ENCODE peak calls at places on chromosomes 12 and 14, in four cellular contexts. One of them, this sample, is unnamed. For H3K4me1, the result is how much of the 10 kb centered on the place peaks cover.

GRCh38 chr12:65695077-65695865 is 129.0 kb upstream of the HMGA2 start:
- DNase-seq in Peyer's patch: peak
- DNase-seq in IMR-90: peak
- DNase-seq in H1: no peak
- DNase-seq in this sample: peak

GRCh38 chr12:6538420-6539275 is 4.3 kb downstream of the GAPDH start:
- DNase-seq in H1: no peak
- DNase-seq in Peyer's patch: no peak
- DNase-seq in IMR-90: peak
- DNase-seq in this sample: no peak

GRCh38 chr12:5723071-5723470 is 222.0 kb downstream of the ANO2 start:
- DNase-seq in Peyer's patch: no peak
- DNase-seq in H1: no peak
- DNase-seq in IMR-90: no peak
- DNase-seq in this sample: no peak

GRCh38 chr12:23621910-23622309 is 327.6 kb downstream of the SOX5 start:
- DNase-seq in H1: no peak
- DNase-seq in Peyer's patch: no peak
- DNase-seq in IMR-90: no peak
- DNase-seq in this sample: no peak

GRCh38 chr14:56268653-56269052 is 150.4 kb downstream of the PELI2 start:
- DNase-seq in IMR-90: peak
- DNase-seq in H1: no peak
- DNase-seq in Peyer's patch: no peak
- DNase-seq in this sample: no peak

GRCh38 chr12:115451151-115451784 is 767.3 kb upstream of the TBX3 start:
- DNase-seq in IMR-90: no peak
- DNase-seq in H1: no peak
- DNase-seq in Peyer's patch: no peak
- DNase-seq in this sample: no peak

GRCh38 chr12:4518106-4518728 is 20.5 kb upstream of the RAD51AP1 start:
- DNase-seq in IMR-90: peak
- DNase-seq in Peyer's patch: no peak
- DNase-seq in H1: no peak
- DNase-seq in this sample: no peak

GRCh38 chr12:90239740-90240260 is 531.2 kb upstream of the ATP2B1 start:
- DNase-seq in IMR-90: no peak
- DNase-seq in H1: no peak
- DNase-seq in Peyer's patch: no peak
- DNase-seq in this sample: no peak

GRCh38 chr12:105738036-105738435 is 400.7 kb downstream of the NUAK1 start:
- DNase-seq in IMR-90: peak
- DNase-seq in H1: no peak
- DNase-seq in Peyer's patch: no peak
- DNase-seq in this sample: no peak

GRCh38 chr12:69570545-69571399 is 14.5 kb upstream of the CCT2 start:
- DNase-seq in H1: no peak
- DNase-seq in Peyer's patch: peak
- DNase-seq in IMR-90: peak
- DNase-seq in this sample: peak

GRCh38 chr12:26748412-26748740 is 84.6 kb downstream of the ITPR2 start:
- DNase-seq in IMR-90: no peak
- DNase-seq in Peyer's patch: no peak
- DNase-seq in H1: no peak
- DNase-seq in this sample: no peak

GRCh38 chr12:26748741-26749431 is 84.1 kb downstream of the ITPR2 start:
- DNase-seq in IMR-90: peak
- DNase-seq in H1: no peak
- DNase-seq in Peyer's patch: no peak
- DNase-seq in this sample: no peak

GRCh38 chr12:26749781-26750180 is 83.2 kb downstream of the ITPR2 start:
- DNase-seq in H1: no peak
- DNase-seq in IMR-90: no peak
- DNase-seq in Peyer's patch: no peak
- DNase-seq in this sample: no peak

GRCh38 chr12:26750531-26751171 is 82.3 kb downstream of the ITPR2 start:
- DNase-seq in Peyer's patch: no peak
- DNase-seq in H1: no peak
- DNase-seq in IMR-90: no peak
- DNase-seq in this sample: no peak

DNA sequence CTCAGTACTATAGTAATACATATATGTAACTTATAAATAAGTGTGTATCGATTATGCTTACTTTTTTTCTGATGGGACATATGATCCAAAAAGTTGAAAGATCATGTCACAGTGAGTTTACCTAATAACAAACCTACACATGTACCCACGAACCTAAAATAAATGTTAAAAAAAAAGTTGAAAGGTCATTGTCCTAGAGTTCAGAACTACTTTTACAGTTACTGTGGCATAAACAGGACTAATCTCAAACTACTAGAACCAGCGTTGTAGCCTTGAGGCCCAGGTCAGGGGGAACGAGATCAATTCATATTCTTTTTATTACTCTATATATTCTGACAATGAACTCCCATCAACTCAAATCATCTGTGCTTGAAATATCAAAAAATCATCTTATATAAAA is 81.8 kb downstream of the ITPR2 start:
- DNase-seq in IMR-90: no peak
- DNase-seq in H1: no peak
- DNase-seq in Peyer's patch: no peak
- DNase-seq in this sample: no peak
- TF ChIP-seq CTCF in IMR-90: no peak
- TF ChIP-seq CTCF in H1: no peak
- TF ChIP-seq CTCF in Peyer's patch: no peak
- TF ChIP-seq CTCF in this sample: no peak

DNA sequence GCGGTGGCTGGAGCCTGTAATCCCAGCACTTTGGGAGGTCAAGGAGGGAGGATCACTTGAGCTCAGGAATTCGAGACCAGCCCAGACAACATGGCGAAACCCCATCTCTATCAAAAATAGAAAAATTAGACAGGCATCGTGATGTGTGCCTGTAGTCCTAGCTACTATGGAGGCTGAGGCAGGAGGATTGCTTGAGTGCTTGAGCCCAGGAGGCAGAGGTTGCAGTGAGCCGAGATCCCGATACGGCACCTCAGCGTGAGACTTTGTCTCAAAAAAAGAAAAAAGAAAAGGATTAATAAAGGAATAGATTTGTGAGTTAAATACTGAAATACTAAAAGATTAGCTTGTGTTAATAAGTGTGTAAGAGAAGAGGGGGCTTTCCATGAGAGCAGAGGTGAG is 29.4 kb downstream of the RPGRIP1 start:
- DNase-seq in IMR-90: no peak
- DNase-seq in Peyer's patch: no peak
- DNase-seq in H1: no peak
- DNase-seq in this sample: no peak
- H3K4me3 ChIP-seq in IMR-90: no peak
- H3K4me3 ChIP-seq in Peyer's patch: peak
- H3K4me3 ChIP-seq in H1: no peak
- H3K4me3 ChIP-seq in this sample: peak

GRCh38 chr14:105092124-105092911 is 27.1 kb upstream of the GPR132 start:
- DNase-seq in H1: no peak
- DNase-seq in Peyer's patch: peak
- DNase-seq in IMR-90: no peak
- DNase-seq in this sample: peak
- H3K4me1 ChIP-seq in H1: under half
- H3K4me1 ChIP-seq in Peyer's patch: under half
- H3K4me1 ChIP-seq in IMR-90: under half
- H3K4me1 ChIP-seq in this sample: half or more

GRCh38 chr12:124327362-124328043 is 32.6 kb downstream of the RFLNA start:
- DNase-seq in Peyer's patch: no peak
- DNase-seq in H1: no peak
- DNase-seq in IMR-90: no peak
- DNase-seq in this sample: no peak

GRCh38 chr12:124326899-124327298 is 32.0 kb downstream of the RFLNA start:
- DNase-seq in Peyer's patch: no peak
- DNase-seq in H1: no peak
- DNase-seq in IMR-90: no peak
- DNase-seq in this sample: no peak

GRCh38 chr12:124328116-124328515 is 33.2 kb downstream of the RFLNA start:
- DNase-seq in Peyer's patch: no peak
- DNase-seq in H1: no peak
- DNase-seq in IMR-90: no peak
- DNase-seq in this sample: peak

GRCh38 chr12:124324803-124325705 is 30.2 kb downstream of the RFLNA start:
- DNase-seq in IMR-90: no peak
- DNase-seq in H1: no peak
- DNase-seq in Peyer's patch: no peak
- DNase-seq in this sample: no peak

GRCh38 chr12:124326104-124326503 is 31.2 kb downstream of the RFLNA start:
- DNase-seq in H1: no peak
- DNase-seq in IMR-90: no peak
- DNase-seq in Peyer's patch: no peak
- DNase-seq in this sample: no peak
- TF ChIP-seq CTCF in H1: peak
- TF ChIP-seq CTCF in IMR-90: no peak
- TF ChIP-seq CTCF in Peyer's patch: no peak
- TF ChIP-seq CTCF in this sample: no peak

GRCh38 chr14:61323970-61324369 is 2.6 kb downstream of the PRKCH start:
- DNase-seq in IMR-90: no peak
- DNase-seq in Peyer's patch: no peak
- DNase-seq in H1: no peak
- DNase-seq in this sample: no peak

GRCh38 chr14:61329478-61330051 is 8.2 kb downstream of the PRKCH start:
- DNase-seq in IMR-90: no peak
- DNase-seq in H1: no peak
- DNase-seq in Peyer's patch: no peak
- DNase-seq in this sample: no peak

GRCh38 chr14:61328629-61329262 is 7.4 kb downstream of the PRKCH start:
- DNase-seq in Peyer's patch: no peak
- DNase-seq in H1: no peak
- DNase-seq in IMR-90: no peak
- DNase-seq in this sample: no peak

GRCh38 chr14:61326149-61326548 is 4.8 kb downstream of the PRKCH start:
- DNase-seq in Peyer's patch: no peak
- DNase-seq in IMR-90: no peak
- DNase-seq in H1: no peak
- DNase-seq in this sample: no peak

GRCh38 chr14:61326847-61327246 is 5.5 kb downstream of the PRKCH start:
- DNase-seq in Peyer's patch: peak
- DNase-seq in H1: no peak
- DNase-seq in IMR-90: no peak
- DNase-seq in this sample: peak
- H3K4me3 ChIP-seq in Peyer's patch: no peak
- H3K4me3 ChIP-seq in H1: no peak
- H3K4me3 ChIP-seq in IMR-90: no peak
- H3K4me3 ChIP-seq in this sample: no peak

DNA sequence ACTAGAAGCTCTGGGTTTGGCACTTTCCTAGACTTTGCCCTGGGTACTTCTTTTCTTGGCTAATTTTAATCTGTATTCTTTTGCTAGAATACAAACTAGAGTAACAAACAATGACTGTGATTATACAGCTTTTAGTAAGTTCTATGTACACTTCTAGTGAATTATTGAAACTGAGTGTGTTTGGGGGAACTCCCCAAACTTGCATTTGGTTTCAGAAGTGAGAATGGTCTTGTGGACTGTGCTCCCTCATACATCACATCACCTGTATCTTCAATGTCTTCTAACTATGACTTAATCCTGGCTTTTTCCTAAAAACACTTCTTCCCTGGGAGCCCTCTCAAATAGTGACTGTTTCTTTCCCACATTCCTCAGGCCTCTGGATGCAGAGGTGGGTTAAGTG is 23.6 kb upstream of the SSTR1 start:
- DNase-seq in IMR-90: no peak
- DNase-seq in H1: no peak
- DNase-seq in Peyer's patch: no peak
- DNase-seq in this sample: no peak
- H3K4me1 ChIP-seq in IMR-90: under half
- H3K4me1 ChIP-seq in H1: under half
- H3K4me1 ChIP-seq in Peyer's patch: under half
- H3K4me1 ChIP-seq in this sample: under half

GRCh38 chr14:83255727-83256090 is 1722.1 kb upstream of the SEL1L start:
- DNase-seq in Peyer's patch: no peak
- DNase-seq in H1: no peak
- DNase-seq in IMR-90: no peak
- DNase-seq in this sample: no peak

GRCh38 chr14:83255015-83255726 is 1721.5 kb upstream of the SEL1L start:
- DNase-seq in H1: no peak
- DNase-seq in Peyer's patch: no peak
- DNase-seq in IMR-90: peak
- DNase-seq in this sample: no peak

GRCh38 chr14:83253870-83254269 is 1720.2 kb upstream of the SEL1L start:
- DNase-seq in Peyer's patch: no peak
- DNase-seq in IMR-90: no peak
- DNase-seq in H1: no peak
- DNase-seq in this sample: no peak

GRCh38 chr14:83247925-83248639 is 1714.4 kb upstream of the SEL1L start:
- DNase-seq in H1: no peak
- DNase-seq in Peyer's patch: no peak
- DNase-seq in IMR-90: no peak
- DNase-seq in this sample: no peak

DNA sequence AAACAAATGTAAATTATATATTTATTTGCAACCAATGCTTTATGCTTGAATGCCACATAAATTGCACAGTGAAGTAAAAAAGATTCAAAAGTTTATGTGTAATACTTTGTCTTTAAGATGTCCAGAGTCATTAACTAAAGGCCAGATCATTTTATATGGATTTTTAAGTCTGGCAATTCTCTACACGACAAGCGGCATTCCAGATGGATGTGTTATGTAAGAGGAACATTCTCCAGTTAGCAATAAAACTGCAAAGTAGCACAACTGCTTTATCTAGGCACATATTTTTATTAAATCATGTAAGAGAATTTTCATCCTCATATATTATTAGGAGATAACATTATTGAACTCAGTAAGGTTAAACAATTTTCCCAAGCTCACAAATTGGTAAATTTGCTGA is 1717.7 kb upstream of the SEL1L start:
- DNase-seq in Peyer's patch: no peak
- DNase-seq in H1: no peak
- DNase-seq in IMR-90: no peak
- DNase-seq in this sample: no peak
- TF ChIP-seq CTCF in Peyer's patch: no peak
- TF ChIP-seq CTCF in H1: no peak
- TF ChIP-seq CTCF in IMR-90: no peak
- TF ChIP-seq CTCF in this sample: no peak